ENCODE peak calls at places on chromosomes 5 and 9, in six cellular contexts. X is K562; T is CD8-positive, alpha-beta T cell; A is heart right ventricle; L is PC-3; N is transverse colon. E is an unnamed sample. For H3K27me3, the result is how much of the 10 kb centered on the place peaks cover.

GRCh38 chr5:170986598-170986997 is 124.8 kb downstream of the RANBP17 start:
- DNase-seq in X (no peak), A (no peak), T (no peak), L (peak), N (no peak), E (no peak)

GRCh38 chr9:125906144-125906543 is 159.0 kb downstream of the PBX3 start:
- DNase-seq in A (no peak), T (no peak), X (no peak), N (no peak), L (peak), E (no peak)

GRCh38 chr9:127179633-127180401 is 57.4 kb upstream of the ANGPTL2 start:
- DNase-seq in A (peak), L (no peak), T (no peak), X (no peak), N (peak), E (no peak)

GRCh38 chr5:79076819-79077218 is 7.3 kb downstream of the BHMT2 start:
- DNase-seq in N (no peak), A (no peak), L (no peak), X (no peak), T (no peak), E (no peak)

GRCh38 chr5:115465416-115465815 is 79.2 kb downstream of the FEM1C start:
- DNase-seq in T (no peak), L (no peak), A (no peak), X (no peak), N (no peak), E (no peak)

GRCh38 chr9:89608646-89609335 is 4.0 kb downstream of the GADD45G start:
- DNase-seq in A (no peak), T (no peak), X (no peak), L (no peak), N (no peak), E (no peak)

GRCh38 chr9:83451308-83451707 is 86.9 kb downstream of the FRMD3 start:
- DNase-seq in X (no peak), T (no peak), N (no peak), L (peak), A (no peak), E (no peak)

GRCh38 chr5:94432499-94432898 is 185.9 kb downstream of the KIAA0825 start:
- DNase-seq in N (no peak), A (no peak), X (no peak), L (peak), T (no peak), E (no peak)

GRCh38 chr9:117290809-117291208 is 124.0 kb downstream of the ASTN2 start:
- DNase-seq in N (no peak), T (no peak), X (no peak), L (no peak), A (no peak), E (no peak)

GRCh38 chr9:117286245-117286644 is 128.6 kb downstream of the ASTN2 start:
- DNase-seq in T (no peak), X (no peak), A (no peak), L (no peak), N (no peak), E (peak)

GRCh38 chr9:117293199-117294114 is 121.4 kb downstream of the ASTN2 start:
- DNase-seq in L (no peak), A (no peak), X (no peak), N (no peak), T (no peak), E (peak)

GRCh38 chr9:117291223-117291622 is 123.6 kb downstream of the ASTN2 start:
- DNase-seq in X (no peak), A (no peak), L (no peak), T (no peak), N (no peak), E (no peak)

GRCh38 chr9:117290306-117290705 is 124.6 kb downstream of the ASTN2 start:
- DNase-seq in T (no peak), N (no peak), X (no peak), L (no peak), A (no peak), E (no peak)
- H3K4me3 ChIP-seq in T (no peak), N (no peak), X (no peak), L (no peak), A (no peak), E (no peak)

DNA sequence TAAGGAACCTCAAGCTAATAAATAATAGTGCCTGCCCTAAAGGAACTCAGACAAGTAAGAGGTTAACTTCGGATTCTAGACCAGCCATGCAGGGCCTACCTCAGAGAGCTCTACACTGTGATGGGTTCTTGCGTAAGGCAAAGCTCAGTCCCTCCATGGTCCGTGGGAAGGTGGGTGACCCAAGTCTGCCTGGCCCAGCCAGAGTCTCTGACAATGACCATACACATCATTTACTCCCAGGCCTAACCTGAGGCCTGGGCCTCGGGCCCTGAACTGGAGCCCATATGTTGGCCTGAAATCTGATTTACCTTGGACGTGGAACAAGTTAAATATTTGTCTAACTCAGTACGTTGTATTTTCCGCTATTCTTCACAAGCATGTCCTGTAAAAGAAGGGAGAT is 55.1 kb downstream of the TMEM174 start:
- DNase-seq in A (no peak), L (no peak), N (no peak), T (no peak), X (no peak), E (no peak)
- H3K27me3 ChIP-seq in A (half or more), L (under half), N (half or more), T (under half), X (under half), E (under half)

GRCh38 chr5:38889424-38889823 is 43.6 kb downstream of the OSMR start:
- DNase-seq in T (no peak), L (no peak), A (no peak), N (no peak), X (no peak), E (no peak)
- H3K27ac ChIP-seq in T (no peak), L (no peak), A (no peak), N (no peak), X (no peak), E (no peak)

GRCh38 chr9:87147803-87148202 is 200.5 kb upstream of the GAS1 start:
- DNase-seq in N (no peak), A (no peak), X (no peak), T (no peak), L (no peak), E (peak)
- H3K4me3 ChIP-seq in N (no peak), A (no peak), X (peak), T (no peak), L (no peak), E (peak)

E was measured in right cardiac atrium.